ENCODE peak calls at places on chromosomes 7 and 10, in ten cellular contexts. V is kidney; W is psoas muscle; U is thoracic aorta; J is epithelial cell of esophagus; D is cardiac fibroblast; Q is lower leg skin; A is body of pancreas; G is CD4-positive, alpha-beta T cell; H is activated CD8-positive, alpha-beta T cell treated with anti-CD3 and anti-CD28 coated beads for 36 hours. N is an unnamed sample.

GRCh38 chr7:6284055-6284400 is 11.6 kb upstream of the CYTH3 start:
- DNase-seq in W (no peak), Q (no peak), J (peak; percentile 72), H (no peak), V (no peak), G (no peak), D (peak; percentile 43), U (no peak), A (no peak), N (no peak)

GRCh38 chr7:932651-932975 is 21.9 kb downstream of the ADAP1 start:
- DNase-seq in U (no peak), J (no peak), Q (no peak), A (no peak), G (no peak), V (peak; percentile 58), D (no peak), W (peak; percentile 39), H (no peak), N (no peak)

GRCh38 chr7:12127490-12127889 is 83.6 kb upstream of the TMEM106B start:
- DNase-seq in U (no peak), G (no peak), D (peak; percentile 12), A (no peak), H (no peak), Q (no peak), J (no peak), W (no peak), V (no peak), N (no peak)

GRCh38 chr10:4004144-4004543 is 219.1 kb upstream of the KLF6 start:
- DNase-seq in G (no peak), V (no peak), J (no peak), H (no peak), U (no peak), W (no peak), A (no peak), D (no peak), Q (no peak), N (no peak)

GRCh38 chr10:75084834-75085384 is 26.5 kb upstream of the SAMD8 start:
- DNase-seq in A (no peak), V (no peak), W (peak; percentile 29), H (no peak), Q (no peak), G (no peak), J (no peak), D (no peak), U (no peak), N (no peak)

GRCh38 chr7:116211006-116211912 is 920 bp downstream of the TES start:
- DNase-seq in V (peak; percentile 91), D (peak; percentile 85), U (peak; percentile 59), Q (peak; percentile 89), H (peak; percentile 81), W (peak; percentile 78), G (peak; percentile 72), J (peak; percentile 95), A (peak; percentile 89), N (peak; percentile 54)

GRCh38 chr10:33291053-33291592 is 43.3 kb downstream of the NRP1 start:
- DNase-seq in W (no peak), H (no peak), V (no peak), A (no peak), D (peak; percentile 70), Q (no peak), J (peak; percentile 81), G (no peak), U (no peak), N (no peak)

GRCh38 chr7:138887085-138887705 is 89.2 kb upstream of the ATP6V0A4 start:
- DNase-seq in Q (no peak), W (no peak), G (no peak), U (no peak), J (no peak), V (no peak), A (no peak), H (no peak), D (no peak), N (no peak)

GRCh38 chr10:64430690-64431323 is 909.6 kb downstream of the REEP3 start:
- DNase-seq in U (no peak), J (peak; percentile 1), A (peak; percentile 37), G (no peak), V (no peak), Q (no peak), W (no peak), D (peak; percentile 22), H (peak; percentile 2), N (peak; percentile 85)

GRCh38 chr7:127940365-127941160 is 90.7 kb downstream of the LRRC4 start:
- DNase-seq in W (no peak), J (no peak), A (no peak), H (no peak), G (no peak), Q (no peak), U (no peak), D (peak; percentile 27), V (no peak), N (peak; percentile 29)

GRCh38 chr10:20276127-20276979 is 460.1 kb downstream of the PLXDC2 start:
- DNase-seq in V (no peak), H (no peak), G (no peak), D (no peak), U (no peak), Q (no peak), W (no peak), A (no peak), J (peak; percentile 51), N (peak; percentile 84)

GRCh38 chr7:30019960-30020359 is 6.5 kb downstream of the FKBP14 start:
- DNase-seq in A (no peak), J (peak; percentile 33), D (no peak), G (no peak), H (no peak), W (no peak), U (no peak), V (no peak), Q (no peak), N (no peak)

GRCh38 chr7:30022991-30023390 is 3.5 kb downstream of the FKBP14 start:
- DNase-seq in V (no peak), J (no peak), H (no peak), W (no peak), Q (no peak), G (no peak), D (no peak), A (no peak), U (no peak), N (no peak)

GRCh38 chr7:30020535-30020934 is 6.0 kb downstream of the FKBP14 start:
- DNase-seq in W (no peak), J (no peak), H (no peak), A (no peak), D (no peak), Q (no peak), U (no peak), V (no peak), G (no peak), N (no peak)

GRCh38 chr7:30023524-30023923 is 3.0 kb downstream of the FKBP14 start:
- DNase-seq in G (no peak), H (no peak), J (no peak), W (no peak), D (no peak), U (no peak), A (no peak), V (no peak), Q (no peak), N (no peak)

GRCh38 chr7:30019387-30019786 is 7.1 kb downstream of the FKBP14 start:
- DNase-seq in Q (no peak), D (no peak), W (no peak), A (no peak), U (no peak), H (no peak), V (no peak), G (no peak), J (no peak), N (no peak)
- TF ChIP-seq CTCF in Q (no peak), D (no peak), W (no peak), A (no peak), U (no peak), H (no peak), V (no peak), G (no peak), J (no peak), N (no peak)

DNA sequence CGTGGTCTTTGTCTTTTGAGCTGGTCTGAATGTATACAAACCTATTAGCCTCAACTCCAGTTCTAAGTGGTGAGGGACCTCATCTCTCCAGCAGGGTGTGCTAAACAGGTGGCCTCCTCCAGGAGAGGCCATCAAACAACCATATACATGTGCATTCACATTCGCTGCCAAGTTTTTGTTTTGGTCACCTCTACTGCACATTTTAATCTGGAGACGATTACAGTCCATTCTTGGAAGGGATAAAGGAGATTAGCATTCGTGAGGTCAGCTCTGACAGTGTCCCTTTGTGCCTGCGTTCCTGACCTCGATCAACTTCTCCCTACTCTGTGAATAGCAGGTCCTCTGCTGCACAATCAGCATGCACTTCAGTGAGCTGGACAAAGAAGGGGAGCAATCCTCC is 60.8 kb downstream of the RHOBTB1 start:
- DNase-seq in U (no peak), J (peak; percentile 56), G (no peak), H (no peak), W (no peak), Q (no peak), D (peak; percentile 55), V (no peak), A (peak; percentile 55), N (peak; percentile 51)
- TF ChIP-seq CTCF in U (no peak), J (peak; percentile 61), G (no peak), H (no peak), W (peak; percentile 34), Q (no peak), D (peak; percentile 58), V (peak; percentile 32), A (peak; percentile 30), N (peak; percentile 58)

DNA sequence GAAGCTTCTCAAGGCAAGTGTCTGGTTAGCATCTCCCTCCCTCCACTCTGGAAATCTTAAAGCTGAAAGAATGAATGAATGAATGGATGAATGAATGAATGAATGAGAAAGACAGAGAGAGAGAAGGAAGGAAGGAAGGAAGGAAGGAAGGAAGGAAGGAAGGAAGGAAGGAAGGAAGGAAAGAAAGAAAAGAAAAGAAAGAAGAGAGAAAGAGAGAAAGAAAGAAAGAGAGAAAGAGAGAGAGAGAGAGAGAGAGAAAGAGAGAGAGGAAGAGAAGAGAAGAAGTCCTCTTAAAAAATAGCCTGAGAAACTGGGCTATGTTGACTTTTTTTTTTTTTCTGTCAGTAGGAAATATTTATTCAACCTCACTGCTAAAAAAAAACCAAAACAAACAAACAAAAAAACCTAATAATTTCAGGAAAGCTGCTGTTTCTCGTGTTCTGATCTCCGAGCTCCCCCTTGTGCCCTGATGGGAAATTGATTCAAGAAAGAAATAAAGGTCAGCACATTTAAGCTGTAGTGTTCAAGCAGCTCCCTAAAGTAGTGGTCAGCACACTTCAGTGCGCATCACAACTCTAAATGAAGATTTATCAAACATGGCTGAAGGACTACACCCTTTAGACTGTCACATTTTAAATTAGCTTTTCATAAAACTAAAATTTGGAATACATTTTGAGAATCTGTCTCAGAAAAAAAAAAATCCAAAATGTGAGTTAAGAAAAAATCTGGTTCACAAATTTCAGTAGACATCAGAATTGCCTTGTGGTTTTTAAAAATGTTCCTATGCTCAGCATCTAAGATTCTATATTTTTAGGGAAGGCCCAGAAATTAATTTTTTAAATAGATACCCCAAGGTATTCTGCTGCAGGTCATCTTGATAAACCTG is 154.3 kb downstream of the ELAPOR2 start:
- DNase-seq in D (peak; percentile 45), G (no peak), U (no peak), A (peak; percentile 35), H (peak; percentile 19), W (no peak), J (peak; percentile 39), V (no peak), Q (no peak), N (peak; percentile 42)
- TF ChIP-seq CTCF in D (peak; percentile 70), G (no peak), U (no peak), A (peak; percentile 46), H (peak; percentile 55), W (peak; percentile 31), J (peak; percentile 71), V (peak; percentile 47), Q (no peak), N (peak; percentile 76)

DNA sequence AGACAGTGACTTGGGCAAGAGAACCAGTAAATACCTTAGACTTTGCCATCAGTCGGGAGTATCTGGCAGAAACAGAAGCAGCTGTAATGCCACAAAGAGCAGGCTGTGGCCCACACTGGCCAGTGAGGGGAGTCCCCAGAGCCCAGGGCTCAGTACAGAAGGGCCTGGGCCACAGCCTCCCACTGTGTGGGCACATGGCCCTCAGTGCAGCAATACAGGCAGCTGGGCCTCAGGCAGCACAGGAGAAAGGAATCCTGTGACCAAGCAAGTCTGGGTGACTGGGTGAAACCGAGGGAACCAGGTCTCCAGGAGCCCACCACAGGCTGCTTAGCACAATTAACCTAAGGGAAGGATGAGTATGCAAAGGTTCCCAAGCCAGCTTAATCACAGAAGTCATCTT is 14.0 kb downstream of the WDR91 start:
- DNase-seq in W (no peak), G (no peak), U (no peak), D (no peak), H (no peak), J (no peak), V (no peak), A (no peak), Q (no peak), N (no peak)
- TF ChIP-seq CTCF in W (no peak), G (no peak), U (no peak), D (no peak), H (no peak), J (no peak), V (no peak), A (no peak), Q (no peak), N (no peak)